ENCODE peak calls at places on chromosomes 3 and 15, in six cellular contexts. One of them, this sample, is unnamed.

GRCh38 chr3:173730391-173730790 is 332.8 kb downstream of the NLGN1 start:
- DNase-seq in IMR-90: peak
- DNase-seq in neuronal stem cell: no peak
- DNase-seq in H9: no peak
- DNase-seq in mesendoderm: no peak
- DNase-seq in H1: no peak
- DNase-seq in this sample: peak

GRCh38 chr15:99719096-99719541 is 14.1 kb downstream of the LYSMD4 start:
- DNase-seq in IMR-90: peak
- DNase-seq in neuronal stem cell: no peak
- DNase-seq in H9: no peak
- DNase-seq in mesendoderm: no peak
- DNase-seq in H1: no peak
- DNase-seq in this sample: peak

GRCh38 chr3:24161841-24162240 is 216.8 kb downstream of the NR1D2 start:
- DNase-seq in IMR-90: peak
- DNase-seq in neuronal stem cell: no peak
- DNase-seq in H9: peak
- DNase-seq in mesendoderm: peak
- DNase-seq in H1: no peak
- DNase-seq in this sample: peak

GRCh38 chr3:52270252-52270754 is 8.1 kb downstream of the WDR82 start:
- DNase-seq in IMR-90: no peak
- DNase-seq in neuronal stem cell: no peak
- DNase-seq in H9: no peak
- DNase-seq in mesendoderm: no peak
- DNase-seq in H1: no peak
- DNase-seq in this sample: no peak

GRCh38 chr3:55461896-55462295 is 25.2 kb downstream of the WNT5A start:
- DNase-seq in IMR-90: peak
- DNase-seq in neuronal stem cell: no peak
- DNase-seq in H9: no peak
- DNase-seq in mesendoderm: no peak
- DNase-seq in H1: no peak
- DNase-seq in this sample: peak

GRCh38 chr3:77449459-77449858 is 409.6 kb downstream of the ROBO2 start:
- DNase-seq in IMR-90: no peak
- DNase-seq in neuronal stem cell: no peak
- DNase-seq in H9: no peak
- DNase-seq in mesendoderm: no peak
- DNase-seq in H1: no peak
- DNase-seq in this sample: no peak

GRCh38 chr3:170128977-170129431 is 52.5 kb downstream of the PHC3 start:
- DNase-seq in IMR-90: peak
- DNase-seq in neuronal stem cell: no peak
- DNase-seq in H9: no peak
- DNase-seq in mesendoderm: peak
- DNase-seq in H1: no peak
- DNase-seq in this sample: peak

GRCh38 chr3:59885103-59885502 is 835.3 kb upstream of the CFAP20DC start:
- DNase-seq in IMR-90: no peak
- DNase-seq in neuronal stem cell: no peak
- DNase-seq in H9: no peak
- DNase-seq in mesendoderm: no peak
- DNase-seq in H1: no peak
- DNase-seq in this sample: no peak

GRCh38 chr15:52133510-52134220 is 21.1 kb upstream of the BCL2L10 start:
- DNase-seq in IMR-90: no peak
- DNase-seq in neuronal stem cell: no peak
- DNase-seq in H9: no peak
- DNase-seq in mesendoderm: no peak
- DNase-seq in H1: no peak
- DNase-seq in this sample: no peak

GRCh38 chr3:141444586-141445285 is 42.1 kb upstream of the RASA2 start:
- DNase-seq in IMR-90: no peak
- DNase-seq in neuronal stem cell: no peak
- DNase-seq in H9: no peak
- DNase-seq in mesendoderm: no peak
- DNase-seq in H1: no peak
- DNase-seq in this sample: peak

GRCh38 chr15:38145671-38146111 is 106.9 kb upstream of the SPRED1 start:
- DNase-seq in IMR-90: no peak
- DNase-seq in neuronal stem cell: no peak
- DNase-seq in H9: no peak
- DNase-seq in mesendoderm: no peak
- DNase-seq in H1: no peak
- DNase-seq in this sample: no peak

GRCh38 chr3:132317229-132317948 is at the start of gene ACP3:
- DNase-seq in IMR-90: peak
- DNase-seq in neuronal stem cell: no peak
- DNase-seq in H9: peak
- DNase-seq in mesendoderm: peak
- DNase-seq in H1: no peak
- DNase-seq in this sample: peak

GRCh38 chr15:48143856-48144255 is 23.1 kb downstream of the SLC24A5 start:
- DNase-seq in IMR-90: peak
- DNase-seq in neuronal stem cell: no peak
- DNase-seq in H9: no peak
- DNase-seq in mesendoderm: no peak
- DNase-seq in H1: no peak
- DNase-seq in this sample: peak
- H3K9ac ChIP-seq in IMR-90: no peak
- H3K9ac ChIP-seq in neuronal stem cell: no peak
- H3K9ac ChIP-seq in H9: no peak
- H3K9ac ChIP-seq in mesendoderm: no peak
- H3K9ac ChIP-seq in H1: no peak
- H3K9ac ChIP-seq in this sample: no peak

DNA sequence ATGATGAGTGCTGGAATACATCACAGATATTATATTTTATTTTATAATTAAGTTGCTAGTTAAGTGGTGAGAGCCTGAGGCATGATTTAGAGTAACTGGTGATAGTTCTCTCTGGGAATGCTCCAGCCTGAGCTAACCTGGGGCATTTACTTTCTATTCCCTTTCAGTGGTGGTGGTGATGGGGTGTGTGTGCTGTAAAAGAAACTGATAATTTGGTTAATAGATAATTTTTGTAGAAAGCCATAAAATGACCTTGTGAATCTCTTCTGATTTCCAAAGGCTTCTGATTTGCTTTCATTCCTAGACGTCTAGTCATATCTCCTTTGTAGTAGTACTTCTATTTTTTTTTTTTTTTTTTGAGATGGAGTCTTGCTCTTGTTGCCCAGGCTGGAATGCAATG is 46.8 kb upstream of the DPPA4 start:
- DNase-seq in IMR-90: no peak
- DNase-seq in neuronal stem cell: no peak
- DNase-seq in H9: no peak
- DNase-seq in mesendoderm: no peak
- DNase-seq in H1: no peak
- DNase-seq in this sample: no peak
- H3K18ac ChIP-seq in IMR-90: no peak
- H3K18ac ChIP-seq in neuronal stem cell: no peak
- H3K18ac ChIP-seq in H9: no peak
- H3K18ac ChIP-seq in mesendoderm: no peak
- H3K18ac ChIP-seq in H1: no peak
- H3K18ac ChIP-seq in this sample: no peak

DNA sequence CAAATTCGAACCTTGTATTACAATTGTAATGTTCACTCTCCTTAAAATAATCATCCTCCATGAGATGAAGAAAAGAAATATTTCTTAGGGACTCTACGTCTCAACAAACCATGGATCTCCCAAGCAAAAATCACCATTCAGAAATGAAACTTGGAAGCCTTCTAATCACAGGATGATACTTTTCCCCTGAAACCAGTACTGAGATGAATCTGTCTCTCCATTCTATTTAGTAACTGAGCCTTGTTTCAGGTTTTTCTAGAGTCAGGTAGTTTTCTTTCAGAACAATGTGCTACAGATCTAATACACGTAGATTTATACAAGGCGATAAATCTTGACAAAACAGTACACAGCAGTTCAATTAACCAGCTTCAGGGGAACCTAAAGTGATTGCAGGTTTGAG is 660.1 kb upstream of the CBLB start:
- DNase-seq in IMR-90: no peak
- DNase-seq in neuronal stem cell: no peak
- DNase-seq in H9: no peak
- DNase-seq in mesendoderm: no peak
- DNase-seq in H1: no peak
- DNase-seq in this sample: no peak
- H2BK15ac ChIP-seq in IMR-90: no peak
- H2BK15ac ChIP-seq in neuronal stem cell: no peak
- H2BK15ac ChIP-seq in H9: no peak
- H2BK15ac ChIP-seq in mesendoderm: no peak
- H2BK15ac ChIP-seq in H1: no peak
- H2BK15ac ChIP-seq in this sample: no peak

GRCh38 chr15:64152507-64153387 is 1.2 kb downstream of the SNX22 start:
- DNase-seq in IMR-90: no peak
- DNase-seq in neuronal stem cell: no peak
- DNase-seq in H9: peak
- DNase-seq in mesendoderm: peak
- DNase-seq in H1: no peak
- DNase-seq in this sample: peak

GRCh38 chr15:64151727-64152506 is at the start of gene SNX22:
- DNase-seq in IMR-90: no peak
- DNase-seq in neuronal stem cell: peak
- DNase-seq in H9: no peak
- DNase-seq in mesendoderm: no peak
- DNase-seq in H1: no peak
- DNase-seq in this sample: peak

GRCh38 chr15:64156652-64157331 is 5.3 kb downstream of the SNX22 start:
- DNase-seq in IMR-90: no peak
- DNase-seq in neuronal stem cell: no peak
- DNase-seq in H9: peak
- DNase-seq in mesendoderm: no peak
- DNase-seq in H1: no peak
- DNase-seq in this sample: no peak

GRCh38 chr15:64155802-64156651 is 4.5 kb downstream of the SNX22 start:
- DNase-seq in IMR-90: no peak
- DNase-seq in neuronal stem cell: no peak
- DNase-seq in H9: no peak
- DNase-seq in mesendoderm: no peak
- DNase-seq in H1: no peak
- DNase-seq in this sample: no peak

GRCh38 chr15:64153480-64154367 is 2.2 kb downstream of the SNX22 start:
- DNase-seq in IMR-90: peak
- DNase-seq in neuronal stem cell: peak
- DNase-seq in H9: peak
- DNase-seq in mesendoderm: peak
- DNase-seq in H1: peak
- DNase-seq in this sample: peak
- H3K9ac ChIP-seq in IMR-90: no peak
- H3K9ac ChIP-seq in neuronal stem cell: no peak
- H3K9ac ChIP-seq in H9: no peak
- H3K9ac ChIP-seq in mesendoderm: peak
- H3K9ac ChIP-seq in H1: no peak
- H3K9ac ChIP-seq in this sample: peak

DNA sequence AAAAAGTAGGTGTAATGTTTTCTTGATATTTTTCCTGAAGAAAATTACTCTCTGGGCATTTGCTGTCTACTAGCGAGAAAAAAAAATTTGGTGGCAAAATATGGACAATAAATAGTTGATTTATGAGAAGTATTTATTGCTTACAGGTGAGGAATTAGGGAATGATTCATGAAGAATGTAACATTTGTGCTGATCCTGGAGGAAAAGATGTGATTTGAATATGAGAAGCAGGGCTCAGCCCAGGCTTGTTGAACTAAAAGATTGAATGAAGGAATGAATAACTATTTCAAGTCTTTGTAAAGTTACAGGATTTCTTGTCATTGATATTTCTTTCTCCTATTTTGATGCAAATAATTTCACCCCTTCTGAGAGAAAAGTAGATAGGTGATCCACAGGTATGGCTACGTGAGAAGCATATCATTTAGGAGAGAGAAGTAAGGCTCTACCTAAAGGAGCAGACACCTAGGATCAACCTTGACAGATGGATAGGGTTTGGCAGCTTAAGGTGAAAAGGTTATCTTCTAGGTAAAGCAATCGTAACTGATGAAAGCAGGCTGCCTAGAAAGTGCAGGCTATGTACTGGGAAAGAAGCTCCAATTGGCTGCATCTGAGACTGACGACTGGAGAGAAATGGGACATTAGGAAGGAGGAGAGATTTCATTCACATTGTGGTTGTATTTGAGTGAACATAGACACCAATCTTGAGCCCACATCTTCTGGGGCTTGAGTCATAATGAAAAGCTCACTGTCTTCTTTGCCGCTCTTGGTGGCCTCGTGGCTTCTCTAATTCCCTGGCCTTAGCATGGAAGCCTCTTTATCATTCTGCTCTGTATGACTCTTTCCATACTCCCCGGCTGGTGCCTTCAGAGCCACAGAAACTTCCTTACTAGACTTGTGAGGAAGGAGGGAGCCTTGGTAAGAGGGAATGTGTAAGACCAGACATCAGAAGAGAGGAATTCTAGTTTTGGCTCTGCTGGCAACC is 106.5 kb downstream of the P3H2 start:
- DNase-seq in IMR-90: no peak
- DNase-seq in neuronal stem cell: no peak
- DNase-seq in H9: no peak
- DNase-seq in mesendoderm: no peak
- DNase-seq in H1: no peak
- DNase-seq in this sample: no peak
- H3K18ac ChIP-seq in IMR-90: peak
- H3K18ac ChIP-seq in neuronal stem cell: no peak
- H3K18ac ChIP-seq in H9: no peak
- H3K18ac ChIP-seq in mesendoderm: peak
- H3K18ac ChIP-seq in H1: peak
- H3K18ac ChIP-seq in this sample: peak

This sample was measured in mesenchymal stem cell.